ENCODE peak calls at places on chromosomes 2 and 18, in six cellular contexts. One of them, this sample, is unnamed. For H3K4me1, the result is how much of the 10 kb centered on the place peaks cover.

GRCh38 chr2:122710049-122710448 is 954.6 kb downstream of the TSN start:
- DNase-seq in psoas muscle: no peak
- DNase-seq in IMR-90: no peak
- DNase-seq in heart left ventricle: no peak
- DNase-seq in body of pancreas: no peak
- DNase-seq in NT2/D1: no peak
- DNase-seq in this sample: no peak

GRCh38 chr2:127671557-127672302 is 3.6 kb downstream of the LIMS2 start:
- DNase-seq in psoas muscle: peak
- DNase-seq in IMR-90: no peak
- DNase-seq in heart left ventricle: no peak
- DNase-seq in body of pancreas: no peak
- DNase-seq in NT2/D1: no peak
- DNase-seq in this sample: no peak

GRCh38 chr2:110140433-110140832 is 24.8 kb upstream of the MALL start:
- DNase-seq in psoas muscle: no peak
- DNase-seq in IMR-90: no peak
- DNase-seq in heart left ventricle: no peak
- DNase-seq in body of pancreas: no peak
- DNase-seq in NT2/D1: no peak
- DNase-seq in this sample: no peak

GRCh38 chr2:19673213-19673791 is 228.5 kb downstream of the TTC32 start:
- DNase-seq in psoas muscle: no peak
- DNase-seq in IMR-90: peak
- DNase-seq in heart left ventricle: peak
- DNase-seq in body of pancreas: peak
- DNase-seq in NT2/D1: no peak
- DNase-seq in this sample: no peak

GRCh38 chr2:42903821-42904575 is 111.6 kb upstream of the HAAO start:
- DNase-seq in psoas muscle: no peak
- DNase-seq in IMR-90: no peak
- DNase-seq in heart left ventricle: peak
- DNase-seq in body of pancreas: peak
- DNase-seq in NT2/D1: no peak
- DNase-seq in this sample: no peak

GRCh38 chr2:219002395-219003266 is 9.4 kb upstream of the CRYBA2 start:
- DNase-seq in psoas muscle: no peak
- DNase-seq in IMR-90: no peak
- DNase-seq in heart left ventricle: no peak
- DNase-seq in body of pancreas: peak
- DNase-seq in NT2/D1: peak
- DNase-seq in this sample: no peak

GRCh38 chr2:126851756-126852155 is 46.9 kb upstream of the TEX51 start:
- DNase-seq in psoas muscle: no peak
- DNase-seq in IMR-90: no peak
- DNase-seq in heart left ventricle: no peak
- DNase-seq in body of pancreas: no peak
- DNase-seq in NT2/D1: no peak
- DNase-seq in this sample: no peak

GRCh38 chr18:76765649-76766048 is 56.7 kb upstream of the ZNF236 start:
- DNase-seq in psoas muscle: no peak
- DNase-seq in IMR-90: no peak
- DNase-seq in heart left ventricle: no peak
- DNase-seq in body of pancreas: no peak
- DNase-seq in NT2/D1: no peak
- DNase-seq in this sample: no peak

GRCh38 chr2:6081542-6081872 is 389.3 kb downstream of the SOX11 start:
- DNase-seq in psoas muscle: no peak
- DNase-seq in IMR-90: no peak
- DNase-seq in heart left ventricle: no peak
- DNase-seq in body of pancreas: no peak
- DNase-seq in NT2/D1: no peak
- DNase-seq in this sample: no peak

GRCh38 chr2:226556050-226556449 is 243.6 kb downstream of the IRS1 start:
- DNase-seq in psoas muscle: no peak
- DNase-seq in IMR-90: peak
- DNase-seq in heart left ventricle: no peak
- DNase-seq in body of pancreas: no peak
- DNase-seq in NT2/D1: no peak
- DNase-seq in this sample: no peak

GRCh38 chr2:40283111-40283909 is 168.6 kb downstream of the SLC8A1 start:
- DNase-seq in psoas muscle: no peak
- DNase-seq in IMR-90: peak
- DNase-seq in heart left ventricle: no peak
- DNase-seq in body of pancreas: no peak
- DNase-seq in NT2/D1: no peak
- DNase-seq in this sample: no peak
- H3K4me1 ChIP-seq in psoas muscle: half or more
- H3K4me1 ChIP-seq in IMR-90: under half
- H3K4me1 ChIP-seq in heart left ventricle: under half
- H3K4me1 ChIP-seq in body of pancreas: under half
- H3K4me1 ChIP-seq in NT2/D1: under half
- H3K4me1 ChIP-seq in this sample: under half

DNA sequence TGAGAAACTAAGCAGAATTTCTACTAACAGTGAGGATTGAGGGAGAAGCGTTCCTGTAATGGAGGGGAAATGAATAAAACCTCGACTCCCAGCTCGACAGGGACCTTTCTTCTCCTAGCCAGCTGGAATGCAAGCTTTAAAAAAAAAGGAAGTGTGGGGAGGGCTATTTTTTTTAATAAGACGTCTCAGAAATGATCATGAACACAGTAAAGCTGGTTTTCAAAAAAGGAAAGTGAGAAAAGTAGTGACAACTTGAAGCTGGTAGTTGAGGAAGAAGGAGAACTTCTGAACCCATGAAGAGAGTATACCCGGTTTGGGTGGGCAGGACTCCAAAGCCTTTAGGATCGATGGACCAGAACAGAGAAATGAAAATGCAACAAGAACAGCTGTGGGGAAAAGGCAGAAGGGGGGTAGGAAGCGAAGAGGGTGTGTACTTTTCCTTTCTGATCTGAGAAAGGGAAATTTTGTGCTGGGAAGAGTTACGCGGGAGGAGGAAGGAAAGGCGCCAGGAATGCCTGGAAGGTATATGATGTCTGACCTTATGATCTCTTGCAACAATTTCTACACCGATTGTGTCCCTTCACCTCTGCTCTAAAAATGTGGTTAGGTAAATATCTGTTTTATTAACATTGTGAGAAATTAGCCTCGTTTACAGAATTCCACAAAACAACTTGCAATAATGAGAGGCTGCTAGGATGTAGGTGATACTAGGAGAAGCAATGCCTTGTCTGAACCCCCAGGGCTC is 22.6 kb upstream of the CYP1B1 start:
- DNase-seq in psoas muscle: no peak
- DNase-seq in IMR-90: no peak
- DNase-seq in heart left ventricle: peak
- DNase-seq in body of pancreas: no peak
- DNase-seq in NT2/D1: no peak
- DNase-seq in this sample: no peak
- H3K4me3 ChIP-seq in psoas muscle: peak
- H3K4me3 ChIP-seq in IMR-90: no peak
- H3K4me3 ChIP-seq in heart left ventricle: peak
- H3K4me3 ChIP-seq in body of pancreas: no peak
- H3K4me3 ChIP-seq in NT2/D1: no peak
- H3K4me3 ChIP-seq in this sample: no peak

GRCh38 chr18:64888956-64889355 is 740.1 kb upstream of the LINC00305 start:
- DNase-seq in psoas muscle: no peak
- DNase-seq in IMR-90: no peak
- DNase-seq in heart left ventricle: no peak
- DNase-seq in body of pancreas: no peak
- DNase-seq in NT2/D1: no peak
- DNase-seq in this sample: no peak

DNA sequence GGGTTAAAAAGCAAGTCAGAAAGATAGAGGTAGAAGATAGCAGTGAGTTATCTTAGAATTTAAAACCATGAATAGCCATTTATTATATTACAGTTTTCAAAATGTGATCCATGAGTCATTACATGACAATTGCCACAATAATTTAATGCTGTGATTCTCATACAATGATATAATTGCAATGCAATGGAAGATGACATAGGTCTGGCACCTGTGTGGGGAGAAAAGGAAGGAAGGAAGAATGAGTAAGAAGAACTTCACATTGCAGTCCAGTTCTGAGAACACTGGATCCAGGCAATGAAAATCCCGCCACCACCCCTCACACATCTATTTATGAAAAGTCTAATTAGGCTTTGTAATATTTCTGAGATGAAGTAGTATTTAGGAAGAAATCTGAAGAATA is 738.1 kb upstream of the LINC00305 start:
- DNase-seq in psoas muscle: no peak
- DNase-seq in IMR-90: no peak
- DNase-seq in heart left ventricle: no peak
- DNase-seq in body of pancreas: no peak
- DNase-seq in NT2/D1: no peak
- DNase-seq in this sample: no peak
- H3K4me1 ChIP-seq in psoas muscle: under half
- H3K4me1 ChIP-seq in IMR-90: under half
- H3K4me1 ChIP-seq in heart left ventricle: under half
- H3K4me1 ChIP-seq in body of pancreas: under half
- H3K4me1 ChIP-seq in NT2/D1: under half
- H3K4me1 ChIP-seq in this sample: under half

GRCh38 chr2:215425021-215425782 is 10.7 kb downstream of the FN1 start:
- DNase-seq in psoas muscle: no peak
- DNase-seq in IMR-90: peak
- DNase-seq in heart left ventricle: no peak
- DNase-seq in body of pancreas: no peak
- DNase-seq in NT2/D1: no peak
- DNase-seq in this sample: no peak
- H3K4me3 ChIP-seq in psoas muscle: no peak
- H3K4me3 ChIP-seq in IMR-90: no peak
- H3K4me3 ChIP-seq in heart left ventricle: no peak
- H3K4me3 ChIP-seq in body of pancreas: no peak
- H3K4me3 ChIP-seq in NT2/D1: no peak
- H3K4me3 ChIP-seq in this sample: no peak

GRCh38 chr2:36562973-36563532 is 34.9 kb downstream of the FEZ2 start:
- DNase-seq in psoas muscle: no peak
- DNase-seq in IMR-90: peak
- DNase-seq in heart left ventricle: no peak
- DNase-seq in body of pancreas: no peak
- DNase-seq in NT2/D1: no peak
- DNase-seq in this sample: no peak

GRCh38 chr2:36560726-36561125 is 37.2 kb downstream of the FEZ2 start:
- DNase-seq in psoas muscle: no peak
- DNase-seq in IMR-90: no peak
- DNase-seq in heart left ventricle: no peak
- DNase-seq in body of pancreas: no peak
- DNase-seq in NT2/D1: no peak
- DNase-seq in this sample: no peak

GRCh38 chr2:36561223-36561944 is 36.6 kb downstream of the FEZ2 start:
- DNase-seq in psoas muscle: no peak
- DNase-seq in IMR-90: peak
- DNase-seq in heart left ventricle: peak
- DNase-seq in body of pancreas: no peak
- DNase-seq in NT2/D1: peak
- DNase-seq in this sample: no peak

GRCh38 chr2:36564377-36564930 is 33.5 kb downstream of the FEZ2 start:
- DNase-seq in psoas muscle: no peak
- DNase-seq in IMR-90: no peak
- DNase-seq in heart left ventricle: no peak
- DNase-seq in body of pancreas: no peak
- DNase-seq in NT2/D1: no peak
- DNase-seq in this sample: no peak

GRCh38 chr2:36562245-36562644 is 35.7 kb downstream of the FEZ2 start:
- DNase-seq in psoas muscle: no peak
- DNase-seq in IMR-90: peak
- DNase-seq in heart left ventricle: no peak
- DNase-seq in body of pancreas: no peak
- DNase-seq in NT2/D1: no peak
- DNase-seq in this sample: no peak
- H3K4me1 ChIP-seq in psoas muscle: under half
- H3K4me1 ChIP-seq in IMR-90: under half
- H3K4me1 ChIP-seq in heart left ventricle: under half
- H3K4me1 ChIP-seq in body of pancreas: under half
- H3K4me1 ChIP-seq in NT2/D1: under half
- H3K4me1 ChIP-seq in this sample: under half

GRCh38 chr2:70709275-70709674 is 58.7 kb downstream of the ADD2 start:
- DNase-seq in psoas muscle: no peak
- DNase-seq in IMR-90: no peak
- DNase-seq in heart left ventricle: no peak
- DNase-seq in body of pancreas: no peak
- DNase-seq in NT2/D1: no peak
- DNase-seq in this sample: no peak
- H3K4me3 ChIP-seq in psoas muscle: no peak
- H3K4me3 ChIP-seq in IMR-90: no peak
- H3K4me3 ChIP-seq in heart left ventricle: no peak
- H3K4me3 ChIP-seq in body of pancreas: no peak
- H3K4me3 ChIP-seq in NT2/D1: no peak
- H3K4me3 ChIP-seq in this sample: no peak

GRCh38 chr18:12699747-12700146 is 2.8 kb downstream of the CEP76 start:
- DNase-seq in psoas muscle: no peak
- DNase-seq in IMR-90: no peak
- DNase-seq in heart left ventricle: no peak
- DNase-seq in body of pancreas: no peak
- DNase-seq in NT2/D1: no peak
- DNase-seq in this sample: no peak

GRCh38 chr18:12692206-12692605 is 10.3 kb downstream of the CEP76 start:
- DNase-seq in psoas muscle: no peak
- DNase-seq in IMR-90: no peak
- DNase-seq in heart left ventricle: no peak
- DNase-seq in body of pancreas: no peak
- DNase-seq in NT2/D1: no peak
- DNase-seq in this sample: no peak

GRCh38 chr18:12689256-12689655 is 13.3 kb downstream of the CEP76 start:
- DNase-seq in psoas muscle: no peak
- DNase-seq in IMR-90: no peak
- DNase-seq in heart left ventricle: no peak
- DNase-seq in body of pancreas: no peak
- DNase-seq in NT2/D1: no peak
- DNase-seq in this sample: no peak

GRCh38 chr18:12691021-12691420 is 11.5 kb downstream of the CEP76 start:
- DNase-seq in psoas muscle: no peak
- DNase-seq in IMR-90: no peak
- DNase-seq in heart left ventricle: no peak
- DNase-seq in body of pancreas: no peak
- DNase-seq in NT2/D1: no peak
- DNase-seq in this sample: no peak

DNA sequence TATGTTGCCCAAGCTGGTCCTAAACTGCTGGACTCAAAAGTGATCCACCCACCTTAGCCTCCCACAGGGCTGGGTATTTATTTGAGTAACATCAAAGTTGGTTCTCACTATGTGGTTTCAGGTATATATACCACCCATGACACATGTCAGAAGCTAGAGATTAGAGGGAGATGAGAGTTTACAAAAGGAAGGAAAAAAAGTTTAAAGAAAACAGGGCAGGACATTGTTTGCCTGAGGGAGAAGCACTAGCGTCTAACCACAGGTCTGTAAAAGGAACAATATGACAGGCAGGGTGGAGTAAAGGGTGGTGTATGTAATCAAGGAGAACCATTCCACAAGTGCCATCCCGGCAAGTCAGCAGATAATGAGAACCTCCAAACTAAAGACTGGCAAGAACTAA is 8.5 kb downstream of the CEP76 start:
- DNase-seq in psoas muscle: no peak
- DNase-seq in IMR-90: no peak
- DNase-seq in heart left ventricle: no peak
- DNase-seq in body of pancreas: no peak
- DNase-seq in NT2/D1: no peak
- DNase-seq in this sample: no peak
- H3K4me1 ChIP-seq in psoas muscle: under half
- H3K4me1 ChIP-seq in IMR-90: under half
- H3K4me1 ChIP-seq in heart left ventricle: under half
- H3K4me1 ChIP-seq in body of pancreas: under half
- H3K4me1 ChIP-seq in NT2/D1: under half
- H3K4me1 ChIP-seq in this sample: under half